ENCODE peak calls at places on chromosome 1, in four cellular contexts. One of them, this sample, is unnamed.

GRCh38 chr1:62263006-62263812 is 56.0 kb downstream of the KANK4 start:
- DNase-seq in uterus: no peak
- DNase-seq in IMR-90: no peak
- DNase-seq in A673: no peak
- DNase-seq in this sample: no peak

GRCh38 chr1:167713330-167714081 is 8.3 kb upstream of the MPZL1 start:
- DNase-seq in A673: no peak
- DNase-seq in uterus: peak; percentile 36
- DNase-seq in IMR-90: peak; percentile 24
- DNase-seq in this sample: no peak

GRCh38 chr1:21302747-21303715 is 12.8 kb upstream of the ECE1 start:
- DNase-seq in IMR-90: peak; percentile 93
- DNase-seq in A673: no peak
- DNase-seq in uterus: no peak
- DNase-seq in this sample: peak; percentile 88

GRCh38 chr1:169724168-169724567 is 9.7 kb downstream of the SELE start:
- DNase-seq in IMR-90: no peak
- DNase-seq in A673: no peak
- DNase-seq in uterus: no peak
- DNase-seq in this sample: no peak

GRCh38 chr1:112439592-112439991 is 43.6 kb downstream of the CTTNBP2NL start:
- DNase-seq in IMR-90: no peak
- DNase-seq in A673: no peak
- DNase-seq in uterus: no peak
- DNase-seq in this sample: no peak

GRCh38 chr1:66778969-66779368 is 22.1 kb downstream of the INSL5 start:
- DNase-seq in A673: no peak
- DNase-seq in uterus: no peak
- DNase-seq in IMR-90: no peak
- DNase-seq in this sample: no peak

GRCh38 chr1:74766579-74766978 is 33.6 kb downstream of the TYW3 start:
- DNase-seq in IMR-90: peak; percentile 57
- DNase-seq in uterus: no peak
- DNase-seq in A673: no peak
- DNase-seq in this sample: no peak

GRCh38 chr1:111219466-111220286 is 7.8 kb upstream of the CHI3L2 start:
- DNase-seq in IMR-90: no peak
- DNase-seq in uterus: no peak
- DNase-seq in A673: no peak
- DNase-seq in this sample: no peak

GRCh38 chr1:42992043-42992697 is 33.5 kb upstream of the SLC2A1 start:
- DNase-seq in uterus: no peak
- DNase-seq in IMR-90: no peak
- DNase-seq in A673: no peak
- DNase-seq in this sample: no peak

GRCh38 chr1:5688479-5689077 is 303.6 kb downstream of the NPHP4 start:
- DNase-seq in uterus: no peak
- DNase-seq in A673: peak; percentile 21
- DNase-seq in IMR-90: no peak
- DNase-seq in this sample: no peak
- H3K27me3 ChIP-seq in uterus: no peaks in the 10 kb centered on the region
- H3K27me3 ChIP-seq in A673: peaks cover 3% of the 10 kb centered on the region
- H3K27me3 ChIP-seq in IMR-90: no peaks in the 10 kb centered on the region
- H3K27me3 ChIP-seq in this sample: no peaks in the 10 kb centered on the region

DNA sequence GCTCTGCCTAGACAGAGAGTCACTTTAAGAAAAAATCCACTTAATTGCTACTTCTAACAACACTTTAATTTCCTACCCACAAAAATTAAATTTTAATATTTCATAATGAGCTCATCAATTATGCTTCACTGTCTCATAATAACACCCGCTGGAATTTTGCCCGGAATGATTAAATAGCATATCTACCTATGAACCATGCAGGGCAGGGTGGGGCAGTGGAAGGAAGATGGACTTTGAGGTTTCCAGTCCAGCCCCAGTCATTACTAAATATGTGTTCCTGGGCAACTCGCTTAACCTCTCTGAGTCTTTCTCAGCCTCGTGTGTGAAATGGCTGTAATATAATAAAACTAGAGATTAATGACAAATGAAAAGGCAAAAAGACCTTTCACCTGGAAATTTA is 32.8 kb upstream of the SLC45A1 start:
- DNase-seq in IMR-90: no peak
- DNase-seq in uterus: no peak
- DNase-seq in A673: no peak
- DNase-seq in this sample: no peak
- H3K27me3 ChIP-seq in IMR-90: no peaks in the 10 kb centered on the region
- H3K27me3 ChIP-seq in uterus: no peaks in the 10 kb centered on the region
- H3K27me3 ChIP-seq in A673: no peaks in the 10 kb centered on the region
- H3K27me3 ChIP-seq in this sample: no peaks in the 10 kb centered on the region

GRCh38 chr1:25067852-25068251 is 137.8 kb upstream of the RUNX3 start:
- DNase-seq in IMR-90: no peak
- DNase-seq in uterus: no peak
- DNase-seq in A673: no peak
- DNase-seq in this sample: no peak
- H3K27me3 ChIP-seq in IMR-90: peaks cover 80% of the 10 kb centered on the region
- H3K27me3 ChIP-seq in uterus: no peaks in the 10 kb centered on the region
- H3K27me3 ChIP-seq in A673: no peaks in the 10 kb centered on the region
- H3K27me3 ChIP-seq in this sample: no peaks in the 10 kb centered on the region

GRCh38 chr1:1438531-1439381 is 3.3 kb downstream of the VWA1 start:
- DNase-seq in uterus: no peak
- DNase-seq in A673: no peak
- DNase-seq in IMR-90: no peak
- DNase-seq in this sample: no peak
- H3K27me3 ChIP-seq in uterus: no peaks in the 10 kb centered on the region
- H3K27me3 ChIP-seq in A673: no peaks in the 10 kb centered on the region
- H3K27me3 ChIP-seq in IMR-90: no peaks in the 10 kb centered on the region
- H3K27me3 ChIP-seq in this sample: no peaks in the 10 kb centered on the region

DNA sequence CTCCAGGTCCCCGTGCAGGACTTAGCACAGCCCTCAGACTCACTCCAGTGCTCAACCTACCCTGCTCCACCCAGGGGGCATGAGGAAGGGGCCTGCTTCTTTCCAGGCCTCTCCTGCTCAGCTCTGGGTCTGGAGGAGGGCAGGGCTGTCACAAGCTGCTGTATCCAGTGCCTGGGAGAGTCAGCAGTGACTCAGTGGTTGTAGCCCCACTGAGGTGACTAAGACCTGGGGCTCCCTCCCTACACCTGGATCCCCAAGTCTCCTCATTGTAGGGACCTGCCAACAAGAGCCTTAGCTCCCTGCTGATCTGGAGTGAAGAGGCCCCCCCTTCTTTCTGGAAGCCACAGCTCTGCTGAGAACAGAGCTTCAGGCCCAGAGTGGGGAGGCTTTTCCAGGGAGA is 36.1 kb upstream of the FAM131C start:
- DNase-seq in A673: no peak
- DNase-seq in uterus: no peak
- DNase-seq in IMR-90: peak; percentile 32
- DNase-seq in this sample: no peak
- H3K27me3 ChIP-seq in A673: no peaks in the 10 kb centered on the region
- H3K27me3 ChIP-seq in uterus: no peaks in the 10 kb centered on the region
- H3K27me3 ChIP-seq in IMR-90: no peaks in the 10 kb centered on the region
- H3K27me3 ChIP-seq in this sample: no peaks in the 10 kb centered on the region